ENCODE peak calls at places on chromosomes 2 and 18, in six cellular contexts. One of them, this sample, is unnamed.

GRCh38 chr2:231795525-231796327 is 9.5 kb downstream of the COPS7B start:
- DNase-seq in HCT116: peak; percentile 81
- DNase-seq in K562: no peak
- DNase-seq in GM12878: no peak
- DNase-seq in HepG2: peak; percentile 97
- DNase-seq in H1: no peak
- DNase-seq in this sample: no peak

GRCh38 chr18:63266888-63267790 is 52.4 kb downstream of the BCL2 start:
- DNase-seq in HCT116: no peak
- DNase-seq in K562: no peak
- DNase-seq in GM12878: no peak
- DNase-seq in HepG2: no peak
- DNase-seq in H1: no peak
- DNase-seq in this sample: no peak

GRCh38 chr2:39938035-39938835 is 159.2 kb upstream of the THUMPD2 start:
- DNase-seq in HCT116: no peak
- DNase-seq in K562: no peak
- DNase-seq in GM12878: no peak
- DNase-seq in HepG2: no peak
- DNase-seq in H1: no peak
- DNase-seq in this sample: no peak

GRCh38 chr2:183105402-183106134 is 18.7 kb upstream of the NUP35 start:
- DNase-seq in HCT116: no peak
- DNase-seq in K562: no peak
- DNase-seq in GM12878: no peak
- DNase-seq in HepG2: no peak
- DNase-seq in H1: no peak
- DNase-seq in this sample: no peak

GRCh38 chr2:205797866-205798265 is 115.6 kb downstream of the NRP2 start:
- DNase-seq in HCT116: no peak
- DNase-seq in K562: no peak
- DNase-seq in GM12878: no peak
- DNase-seq in HepG2: no peak
- DNase-seq in H1: no peak
- DNase-seq in this sample: no peak

GRCh38 chr2:34991508-34992274 is 1363.9 kb upstream of the CRIM1 start:
- DNase-seq in HCT116: no peak
- DNase-seq in K562: no peak
- DNase-seq in GM12878: no peak
- DNase-seq in HepG2: no peak
- DNase-seq in H1: no peak
- DNase-seq in this sample: no peak

GRCh38 chr2:98716786-98717185 is 14.1 kb downstream of the MGAT4A start:
- DNase-seq in HCT116: no peak
- DNase-seq in K562: no peak
- DNase-seq in GM12878: no peak
- DNase-seq in HepG2: no peak
- DNase-seq in H1: no peak
- DNase-seq in this sample: no peak

GRCh38 chr2:156088598-156088997 is 243.9 kb downstream of the NR4A2 start:
- DNase-seq in HCT116: no peak
- DNase-seq in K562: no peak
- DNase-seq in GM12878: no peak
- DNase-seq in HepG2: no peak
- DNase-seq in H1: no peak
- DNase-seq in this sample: no peak

GRCh38 chr2:63364866-63365265 is 223.4 kb downstream of the WDPCP start:
- DNase-seq in HCT116: no peak
- DNase-seq in K562: no peak
- DNase-seq in GM12878: no peak
- DNase-seq in HepG2: peak; percentile 54
- DNase-seq in H1: no peak
- DNase-seq in this sample: no peak

DNA sequence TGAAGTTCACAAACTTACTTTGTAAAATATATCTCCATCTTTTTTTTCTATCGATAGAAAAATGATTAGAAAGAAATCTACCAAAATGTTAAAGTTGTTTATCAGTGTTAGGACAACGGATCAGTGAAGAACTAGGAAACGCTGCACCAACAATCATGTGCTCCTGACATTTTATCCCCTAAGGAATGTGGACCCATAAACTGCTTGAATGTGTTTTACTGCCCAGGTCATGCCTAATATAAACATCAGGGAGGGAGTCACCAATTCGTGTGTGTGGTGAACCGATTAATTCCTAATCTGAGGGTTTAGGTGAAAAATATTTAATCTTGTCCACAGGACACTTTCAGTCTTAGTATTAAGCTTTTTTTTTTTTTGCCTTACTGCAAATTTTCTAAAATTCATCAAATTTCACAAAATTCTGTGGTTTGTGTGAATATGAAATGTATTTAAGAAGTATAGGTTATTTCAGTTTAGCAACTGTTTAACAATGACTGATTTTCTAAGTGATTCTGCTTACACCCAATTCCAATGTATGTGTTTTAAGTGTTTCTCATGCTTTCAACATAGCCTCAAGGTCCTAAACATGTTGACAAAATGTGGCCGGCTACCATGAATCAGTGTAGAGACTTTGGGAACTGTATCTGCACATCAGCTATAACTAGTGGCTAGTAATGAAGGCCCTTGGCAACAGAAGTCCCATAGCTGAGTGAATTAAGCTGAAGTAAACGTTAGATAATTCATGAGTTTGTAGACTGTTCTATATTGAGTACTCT is 11.1 kb upstream of the KIDINS220 start:
- DNase-seq in HCT116: no peak
- DNase-seq in K562: no peak
- DNase-seq in GM12878: no peak
- DNase-seq in HepG2: peak; percentile 28
- DNase-seq in H1: no peak
- DNase-seq in this sample: no peak
- TF ChIP-seq ZNF274 in HCT116: no peak
- TF ChIP-seq ZNF274 in K562: no peak
- TF ChIP-seq ZNF274 in GM12878: no peak
- TF ChIP-seq ZNF274 in HepG2: no peak
- TF ChIP-seq ZNF274 in H1: no peak
- TF ChIP-seq ZNF274 in this sample: no peak

GRCh38 chr2:220279840-220280239 is 652.4 kb downstream of the SLC4A3 start:
- DNase-seq in HCT116: no peak
- DNase-seq in K562: no peak
- DNase-seq in GM12878: no peak
- DNase-seq in HepG2: no peak
- DNase-seq in H1: no peak
- DNase-seq in this sample: no peak
- TF ChIP-seq YY1 in HCT116: no peak
- TF ChIP-seq YY1 in K562: no peak
- TF ChIP-seq YY1 in GM12878: no peak
- TF ChIP-seq YY1 in HepG2: no peak
- TF ChIP-seq YY1 in H1: no peak
- TF ChIP-seq YY1 in this sample: no peak

GRCh38 chr2:62305421-62306176 is 109.7 kb downstream of the B3GNT2 start:
- DNase-seq in HCT116: no peak
- DNase-seq in K562: no peak
- DNase-seq in GM12878: peak; percentile 69
- DNase-seq in HepG2: no peak
- DNase-seq in H1: no peak
- DNase-seq in this sample: no peak

GRCh38 chr2:62307469-62308389 is 111.8 kb downstream of the B3GNT2 start:
- DNase-seq in HCT116: no peak
- DNase-seq in K562: no peak
- DNase-seq in GM12878: no peak
- DNase-seq in HepG2: no peak
- DNase-seq in H1: no peak
- DNase-seq in this sample: no peak

GRCh38 chr2:62304429-62305417 is 108.8 kb downstream of the B3GNT2 start:
- DNase-seq in HCT116: peak; percentile 94
- DNase-seq in K562: peak; percentile 70
- DNase-seq in GM12878: peak; percentile 71
- DNase-seq in HepG2: peak; percentile 57
- DNase-seq in H1: no peak
- DNase-seq in this sample: no peak

GRCh38 chr2:62309081-62309464 is 113.2 kb downstream of the B3GNT2 start:
- DNase-seq in HCT116: no peak
- DNase-seq in K562: no peak
- DNase-seq in GM12878: no peak
- DNase-seq in HepG2: no peak
- DNase-seq in H1: no peak
- DNase-seq in this sample: no peak

DNA sequence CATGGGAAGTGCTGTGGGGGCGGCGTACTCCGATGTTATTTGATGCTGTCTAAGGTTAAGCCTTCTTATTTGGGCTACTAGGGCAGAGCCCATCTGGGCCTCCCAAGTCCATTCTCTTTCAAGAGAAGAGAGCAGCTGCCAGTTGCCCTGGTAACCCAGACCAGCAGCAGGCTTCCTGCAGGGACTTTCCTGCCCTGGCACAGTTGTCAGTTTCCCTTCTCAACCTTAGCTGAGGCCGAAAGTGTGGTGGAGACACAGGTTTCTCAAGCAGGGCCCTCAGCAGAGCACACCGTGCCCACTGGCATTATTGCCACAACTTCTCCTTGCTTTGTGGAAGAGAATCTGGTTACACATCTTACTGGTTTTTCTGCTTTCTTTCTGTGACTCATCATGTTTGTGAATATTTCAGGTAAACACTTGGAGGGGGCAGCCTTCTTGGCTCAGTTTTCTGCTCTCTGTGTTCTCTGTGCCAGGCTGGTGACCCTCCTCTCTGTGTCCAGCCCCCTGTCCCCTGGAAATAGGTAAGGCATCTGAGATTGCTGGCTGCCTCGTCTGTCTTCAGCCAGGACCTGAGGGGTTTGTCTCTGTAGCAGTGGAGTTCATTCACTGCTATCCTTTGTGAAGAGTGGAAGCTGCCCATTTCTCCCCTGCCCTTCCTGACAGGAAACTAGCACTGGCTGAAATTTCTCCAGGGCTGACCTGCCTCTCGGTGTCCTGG is 111.0 kb downstream of the B3GNT2 start:
- DNase-seq in HCT116: peak; percentile 48
- DNase-seq in K562: no peak
- DNase-seq in GM12878: peak; percentile 95
- DNase-seq in HepG2: no peak
- DNase-seq in H1: no peak
- DNase-seq in this sample: no peak
- TF ChIP-seq ZNF274 in HCT116: no peak
- TF ChIP-seq ZNF274 in K562: no peak
- TF ChIP-seq ZNF274 in GM12878: no peak
- TF ChIP-seq ZNF274 in HepG2: no peak
- TF ChIP-seq ZNF274 in H1: no peak
- TF ChIP-seq ZNF274 in this sample: no peak

DNA sequence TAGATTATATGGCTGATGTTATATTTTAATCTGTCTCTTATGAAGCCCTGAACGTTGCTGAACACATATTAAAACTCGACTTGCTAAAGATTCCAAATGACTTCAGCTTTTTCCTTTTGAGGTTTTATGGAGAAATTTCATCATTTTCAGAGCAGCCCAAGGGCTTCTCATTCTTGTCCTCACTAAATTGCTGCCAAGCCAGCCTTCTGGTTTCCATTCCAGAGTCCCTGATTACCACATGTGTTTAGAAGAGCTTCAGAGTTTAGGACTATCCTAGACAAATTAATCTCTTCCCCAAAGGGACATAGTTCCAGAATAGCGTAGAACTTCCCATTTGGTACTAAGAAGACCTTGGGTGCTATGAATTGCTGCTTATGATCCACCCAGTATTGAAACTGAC is 77.8 kb upstream of the CCDC195 start:
- DNase-seq in HCT116: no peak
- DNase-seq in K562: no peak
- DNase-seq in GM12878: no peak
- DNase-seq in HepG2: no peak
- DNase-seq in H1: no peak
- DNase-seq in this sample: no peak
- TF ChIP-seq YY1 in HCT116: no peak
- TF ChIP-seq YY1 in K562: no peak
- TF ChIP-seq YY1 in GM12878: no peak
- TF ChIP-seq YY1 in HepG2: no peak
- TF ChIP-seq YY1 in H1: no peak
- TF ChIP-seq YY1 in this sample: no peak

GRCh38 chr2:111903516-111903915 is 5.1 kb downstream of the MERTK start:
- DNase-seq in HCT116: no peak
- DNase-seq in K562: peak; percentile 2
- DNase-seq in GM12878: no peak
- DNase-seq in HepG2: no peak
- DNase-seq in H1: no peak
- DNase-seq in this sample: no peak

GRCh38 chr2:111897924-111898702 is at the start of gene MERTK:
- DNase-seq in HCT116: peak; percentile 72
- DNase-seq in K562: peak; percentile 85
- DNase-seq in GM12878: no peak
- DNase-seq in HepG2: peak; percentile 89
- DNase-seq in H1: peak; percentile 78
- DNase-seq in this sample: peak; percentile 87

GRCh38 chr2:111903930-111904439 is 5.6 kb downstream of the MERTK start:
- DNase-seq in HCT116: no peak
- DNase-seq in K562: peak; percentile 2
- DNase-seq in GM12878: no peak
- DNase-seq in HepG2: no peak
- DNase-seq in H1: no peak
- DNase-seq in this sample: no peak

GRCh38 chr2:111898703-111899514 is 502 bp downstream of the MERTK start:
- DNase-seq in HCT116: no peak
- DNase-seq in K562: no peak
- DNase-seq in GM12878: no peak
- DNase-seq in HepG2: no peak
- DNase-seq in H1: no peak
- DNase-seq in this sample: peak; percentile 16

GRCh38 chr2:111900859-111901258 is 2.5 kb downstream of the MERTK start:
- DNase-seq in HCT116: no peak
- DNase-seq in K562: no peak
- DNase-seq in GM12878: no peak
- DNase-seq in HepG2: peak; percentile 58
- DNase-seq in H1: no peak
- DNase-seq in this sample: no peak
- TF ChIP-seq ZNF274 in HCT116: no peak
- TF ChIP-seq ZNF274 in K562: no peak
- TF ChIP-seq ZNF274 in GM12878: no peak
- TF ChIP-seq ZNF274 in HepG2: no peak
- TF ChIP-seq ZNF274 in H1: no peak
- TF ChIP-seq ZNF274 in this sample: no peak

DNA sequence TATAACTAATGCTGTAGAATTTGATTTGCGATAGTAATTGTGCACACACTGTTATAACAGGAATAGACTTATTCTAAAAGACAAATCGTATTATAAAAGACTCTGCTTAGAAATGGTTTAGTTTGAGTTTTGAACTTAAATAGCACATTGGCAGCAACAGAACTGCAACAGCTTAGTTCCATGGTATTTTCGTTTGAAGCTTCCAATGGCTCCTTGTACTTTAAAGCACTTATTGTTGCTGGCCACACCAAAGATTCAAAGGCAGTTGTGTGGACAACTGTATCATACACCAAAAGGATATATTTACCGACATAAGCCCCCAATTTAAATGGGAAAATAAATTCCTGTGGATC is 634 bp downstream of the WIPF1 start:
- DNase-seq in HCT116: no peak
- DNase-seq in K562: no peak
- DNase-seq in GM12878: no peak
- DNase-seq in HepG2: no peak
- DNase-seq in H1: no peak
- DNase-seq in this sample: no peak
- TF ChIP-seq YY1 in HCT116: no peak
- TF ChIP-seq YY1 in K562: no peak
- TF ChIP-seq YY1 in GM12878: no peak
- TF ChIP-seq YY1 in HepG2: no peak
- TF ChIP-seq YY1 in H1: no peak
- TF ChIP-seq YY1 in this sample: no peak